ENCODE peak calls at places on chromosomes 3 and 15, in four cellular contexts. E is ovary; U is sigmoid colon; Y is CD4-positive, alpha-beta memory T cell. S is an unnamed sample. For H3K36me3, the result is how much of the 10 kb centered on the place peaks cover.

GRCh38 chr15:62469478-62469873 is 304.4 kb upstream of the C2CD4B start:
- DNase-seq in E (no peak), Y (no peak), U (peak), S (no peak)

GRCh38 chr3:101127991-101128390 is 134.8 kb upstream of the ABI3BP start:
- DNase-seq in E (no peak), Y (no peak), U (no peak), S (no peak)

GRCh38 chr15:77010842-77011241 is 15.9 kb downstream of the PSTPIP1 start:
- DNase-seq in E (no peak), Y (no peak), U (no peak), S (no peak)

GRCh38 chr3:132343018-132343612 is 25.9 kb downstream of the ACP3 start:
- DNase-seq in U (no peak), Y (peak), E (peak), S (no peak)

GRCh38 chr3:51340311-51340829 is 44.7 kb upstream of the MANF start:
- DNase-seq in Y (no peak), E (peak), U (peak), S (no peak)

GRCh38 chr3:70815817-70816216 is 503.4 kb upstream of the MDFIC2 start:
- DNase-seq in E (no peak), Y (no peak), U (no peak), S (no peak)

GRCh38 chr3:194312186-194312742 is 38.9 kb downstream of the CPN2 start:
- DNase-seq in U (peak), E (peak), Y (no peak), S (no peak)

GRCh38 chr3:177300842-177301241 is 103.6 kb upstream of the TBL1XR1 start:
- DNase-seq in Y (no peak), E (no peak), U (no peak), S (no peak)

GRCh38 chr3:146781606-146782005 is 176.5 kb upstream of the PLSCR5 start:
- DNase-seq in U (no peak), Y (no peak), E (no peak), S (no peak)

GRCh38 chr3:130341388-130341787 is 4.1 kb upstream of the COL6A5 start:
- DNase-seq in Y (no peak), E (no peak), U (no peak), S (no peak)

GRCh38 chr3:41940393-41940792 is 21.5 kb downstream of the ULK4 start:
- DNase-seq in U (no peak), Y (no peak), E (no peak), S (no peak)

GRCh38 chr3:74106882-74107281 is 482.1 kb upstream of the PDZRN3 start:
- DNase-seq in U (no peak), E (no peak), Y (no peak), S (no peak)

GRCh38 chr3:127964053-127964452 is 49.0 kb downstream of the KBTBD12 start:
- DNase-seq in E (no peak), U (no peak), Y (no peak), S (no peak)

GRCh38 chr15:85716261-85716660 is 78.5 kb downstream of the KLHL25 start:
- DNase-seq in E (no peak), Y (no peak), U (no peak), S (no peak)
- H3K36me3 ChIP-seq in E (under half), Y (half or more), U (half or more), S (half or more)

DNA sequence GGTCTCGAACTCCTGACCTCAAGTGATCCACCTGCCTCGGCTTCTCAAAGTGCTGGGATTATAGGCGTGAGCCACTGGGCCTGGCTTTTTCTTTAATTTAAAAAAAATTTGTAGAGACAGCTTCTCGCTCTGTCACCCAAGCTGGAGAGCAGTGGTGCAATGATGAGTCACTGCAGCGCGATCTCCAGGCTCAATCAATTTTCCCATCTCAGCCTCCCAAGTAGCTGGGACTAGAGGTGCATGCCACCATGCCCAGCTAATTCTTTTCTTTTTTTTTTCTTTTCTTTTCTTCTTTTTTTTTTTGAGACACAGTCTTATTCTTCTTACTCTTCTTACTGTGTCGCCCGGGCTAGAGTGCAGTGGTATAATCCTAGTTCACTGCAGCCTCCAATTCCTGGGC is 19.8 kb downstream of the TUBGCP4 start:
- DNase-seq in Y (no peak), E (no peak), U (no peak), S (no peak)
- H3K36me3 ChIP-seq in Y (under half), E (under half), U (under half), S (under half)

DNA sequence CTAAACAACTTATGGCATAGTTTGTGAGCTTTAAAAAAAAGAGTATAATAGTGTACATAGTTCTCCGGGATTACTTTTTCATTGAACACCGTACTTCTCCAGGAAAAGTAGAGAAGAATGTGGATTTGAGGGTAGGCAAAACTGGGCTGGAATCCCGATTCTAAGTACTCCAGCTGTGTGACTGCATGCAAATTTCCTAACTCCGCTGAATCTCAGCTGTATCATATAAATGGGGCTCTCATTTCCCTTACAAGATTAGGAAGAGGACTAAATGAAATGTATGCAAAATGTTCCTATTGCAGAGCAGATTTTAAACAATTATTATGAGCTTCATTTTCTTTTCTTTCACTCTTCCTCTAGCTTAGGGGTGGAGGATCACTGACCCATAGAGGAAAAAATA is 70.3 kb upstream of the HERC1 start:
- DNase-seq in E (no peak), U (no peak), Y (no peak), S (no peak)
- H3K36me3 ChIP-seq in E (under half), U (under half), Y (under half), S (under half)

GRCh38 chr15:93018574-93018973 is 70.4 kb downstream of the RGMA start:
- DNase-seq in E (no peak), Y (no peak), U (no peak), S (no peak)
- H3K36me3 ChIP-seq in E (under half), Y (half or more), U (half or more), S (half or more)

DNA sequence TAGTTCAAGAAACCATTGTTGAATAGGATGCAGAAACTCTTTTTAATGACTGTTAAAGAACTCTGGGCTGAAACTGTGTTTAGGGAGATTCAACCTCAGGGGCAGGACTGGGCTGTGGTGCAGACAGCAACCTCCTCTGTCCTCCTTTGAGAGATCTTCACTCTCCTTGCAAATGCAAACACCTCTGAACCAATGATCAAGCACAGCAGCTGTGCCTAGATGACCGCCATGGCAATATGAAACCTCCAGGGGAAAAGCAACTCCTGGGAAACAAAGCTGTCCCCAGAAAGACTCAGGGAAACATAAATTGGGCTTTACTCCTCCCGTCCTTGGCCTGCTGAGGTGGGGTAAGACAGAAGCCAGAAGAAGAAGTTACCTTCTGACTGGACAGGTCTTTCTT is 52.6 kb downstream of the TBC1D2B start:
- DNase-seq in E (no peak), Y (no peak), U (no peak), S (no peak)
- H3K36me3 ChIP-seq in E (under half), Y (half or more), U (under half), S (under half)

GRCh38 chr3:172307143-172307560 is 141.1 kb downstream of the GHSR start:
- DNase-seq in E (no peak), U (no peak), Y (no peak), S (no peak)
- H3K36me3 ChIP-seq in E (under half), U (under half), Y (under half), S (half or more)

DNA sequence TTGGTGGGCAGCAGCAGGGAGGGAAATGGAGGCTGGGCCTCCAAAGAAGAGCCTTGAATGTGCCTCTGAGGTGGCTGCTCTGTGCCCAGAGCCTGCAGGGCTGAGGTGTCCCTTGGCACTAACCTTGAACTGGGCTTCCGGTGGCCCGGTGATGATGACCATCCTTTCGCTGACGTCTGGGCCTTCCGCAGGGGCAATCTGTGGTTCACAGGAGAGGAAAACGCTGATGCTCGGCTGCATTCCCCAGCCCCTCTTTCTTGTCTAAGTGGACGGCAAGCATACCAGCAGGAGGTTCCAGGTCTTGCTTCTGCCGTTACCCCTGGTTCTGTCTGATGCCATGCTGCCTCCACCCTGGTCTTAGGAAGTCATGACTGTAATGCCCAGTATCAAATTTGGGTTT is 65.9 kb downstream of the SENP2 start:
- DNase-seq in Y (no peak), E (no peak), U (peak), S (no peak)
- H3K36me3 ChIP-seq in Y (under half), E (under half), U (under half), S (under half)

GRCh38 chr15:99125061-99125990 is 20.4 kb downstream of the SYNM start:
- DNase-seq in Y (no peak), U (peak), E (no peak), S (peak)

GRCh38 chr15:99126930-99127329 is 22.1 kb downstream of the SYNM start:
- DNase-seq in U (peak), Y (no peak), E (no peak), S (no peak)

GRCh38 chr15:99127773-99128172 is 22.9 kb downstream of the SYNM start:
- DNase-seq in E (no peak), U (no peak), Y (no peak), S (no peak)

GRCh38 chr15:99124641-99125040 is 19.8 kb downstream of the SYNM start:
- DNase-seq in U (peak), Y (no peak), E (no peak), S (no peak)

GRCh38 chr15:99126195-99126594 is 21.3 kb downstream of the SYNM start:
- DNase-seq in E (no peak), Y (no peak), U (peak), S (peak)
- H3K36me3 ChIP-seq in E (under half), Y (under half), U (under half), S (under half)

GRCh38 chr15:63611217-63611616 is 14.0 kb downstream of the FBXL22 start:
- DNase-seq in E (no peak), U (no peak), Y (no peak), S (no peak)
- H3K36me3 ChIP-seq in E (under half), U (under half), Y (under half), S (half or more)

DNA sequence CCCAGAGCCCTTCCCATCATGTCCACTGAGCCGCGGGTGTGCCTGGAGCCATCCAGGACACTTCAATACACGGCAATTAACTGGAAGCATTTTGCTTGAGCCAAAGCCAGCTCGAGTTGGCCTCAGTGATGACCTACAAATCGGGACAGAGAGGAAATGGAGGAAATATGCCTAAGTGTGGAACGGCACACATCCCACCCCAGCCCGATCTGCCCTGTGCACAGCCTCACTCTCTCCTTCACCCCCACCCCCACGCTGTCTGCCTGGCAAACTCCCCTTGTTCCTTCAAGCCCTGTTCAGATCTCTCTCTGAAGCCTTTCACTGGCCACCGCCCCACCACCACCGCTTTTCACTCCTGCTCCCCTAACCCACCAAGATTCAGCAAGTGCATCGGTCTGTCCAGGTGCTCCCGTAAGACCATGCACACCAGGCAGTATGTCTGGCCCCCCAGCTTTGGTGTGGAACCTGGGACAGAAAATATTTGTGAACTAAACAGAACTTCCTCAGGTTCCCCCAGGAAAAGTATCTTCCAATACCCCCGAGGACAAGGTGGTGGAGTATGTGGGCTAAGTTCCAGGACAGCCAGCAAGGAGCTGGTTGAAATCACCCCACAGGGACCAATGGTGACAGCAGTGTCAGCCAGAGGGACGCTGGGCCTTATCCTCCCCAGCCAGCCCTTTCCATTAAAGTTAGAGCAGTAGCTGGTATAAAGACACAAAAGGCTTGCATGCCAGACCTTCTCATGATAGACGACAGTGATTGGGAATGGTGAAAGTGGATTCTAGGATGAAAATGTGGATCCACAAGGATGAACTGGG is 83.7 kb downstream of the VGLL4 start:
- DNase-seq in U (no peak), Y (no peak), E (no peak), S (no peak)
- H3K36me3 ChIP-seq in U (under half), Y (under half), E (under half), S (under half)